ENCODE peak calls at places on chromosome 17, in six cellular contexts. W is fibroblast of the conjunctiva, Z is LoVo, P is brain pericyte, Y is NCI-H1105 treated with DMSO at 0.1 percent for 48 hours, V is SJSA1. M is an unnamed sample.

GRCh38 chr17:3551189-3551588 is 6.4 kb downstream of the TRPV3 start:
- DNase-seq in W (no peak), Z (no peak), P (no peak), Y (no peak), V (no peak), M (no peak)

GRCh38 chr17:16215965-16216316 is 607 bp upstream of the NCOR1 start:
- DNase-seq in W (peak; percentile 24), Z (no peak), P (peak; percentile 32), Y (no peak), V (no peak), M (no peak)

GRCh38 chr17:42685831-42686230 is 3.5 kb downstream of the CNTNAP1 start:
- DNase-seq in W (no peak), Z (no peak), P (no peak), Y (no peak), V (no peak), M (no peak)

GRCh38 chr17:3802461-3803307 is 1.7 kb upstream of the ITGAE start:
- DNase-seq in W (peak; percentile 36), Z (no peak), P (peak; percentile 26), Y (no peak), V (no peak), M (peak; percentile 56)

GRCh38 chr17:39928868-39929651 is 1.5 kb downstream of the LRRC3C start:
- DNase-seq in W (peak; percentile 36), Z (no peak), P (no peak), Y (no peak), V (peak; percentile 85), M (peak; percentile 66)

GRCh38 chr17:4448197-4448980 is 14.6 kb downstream of the SPNS3 start:
- DNase-seq in W (no peak), Z (no peak), P (no peak), Y (no peak), V (no peak), M (no peak)

GRCh38 chr17:4607773-4608187 is 23.5 kb downstream of the SMTNL2 start:
- DNase-seq in W (no peak), Z (no peak), P (peak; percentile 91), Y (no peak), V (no peak), M (no peak)

GRCh38 chr17:17300624-17301568 is 2.3 kb upstream of the NT5M start:
- DNase-seq in W (no peak), Z (no peak), P (no peak), Y (no peak), V (no peak), M (no peak)

GRCh38 chr17:43094129-43094834 is 30.9 kb downstream of the BRCA1 start:
- DNase-seq in W (no peak), Z (no peak), P (no peak), Y (no peak), V (no peak), M (no peak)

GRCh38 chr17:17886747-17887146 is 50.0 kb upstream of the SREBF1 start:
- DNase-seq in W (no peak), Z (no peak), P (no peak), Y (no peak), V (no peak), M (no peak)

GRCh38 chr17:4944554-4945175 is 3.7 kb downstream of the PFN1 start:
- DNase-seq in W (no peak), Z (no peak), P (no peak), Y (no peak), V (no peak), M (no peak)

GRCh38 chr17:45018514-45019176 is 32.8 kb downstream of the DCAKD start:
- DNase-seq in W (no peak), Z (no peak), P (no peak), Y (peak; percentile 38), V (peak; percentile 51), M (no peak)

GRCh38 chr17:60599220-60599619 is 773 bp upstream of the PPM1D start:
- DNase-seq in W (no peak), Z (no peak), P (no peak), Y (no peak), V (no peak), M (no peak)

GRCh38 chr17:66076546-66077190 is 115.3 kb downstream of the CEP112 start:
- DNase-seq in W (no peak), Z (no peak), P (no peak), Y (no peak), V (no peak), M (no peak)

GRCh38 chr17:45311762-45312476 is 4.9 kb downstream of the MAP3K14 start:
- DNase-seq in W (no peak), Z (peak; percentile 90), P (no peak), Y (no peak), V (no peak), M (no peak)

GRCh38 chr17:45307290-45308015 is 9.4 kb downstream of the MAP3K14 start:
- DNase-seq in W (peak; percentile 87), Z (no peak), P (peak; percentile 58), Y (no peak), V (peak; percentile 62), M (peak; percentile 66)

GRCh38 chr17:68349157-68349556 is 57.9 kb downstream of the ARSG start:
- DNase-seq in W (no peak), Z (no peak), P (no peak), Y (no peak), V (no peak), M (no peak)

GRCh38 chr17:34639706-34640425 is 60.5 kb downstream of the TMEM132E start:
- DNase-seq in W (no peak), Z (no peak), P (no peak), Y (peak; percentile 93), V (no peak), M (no peak)

GRCh38 chr17:34308376-34308775 is 10.9 kb upstream of the CCL8 start:
- DNase-seq in W (no peak), Z (no peak), P (no peak), Y (no peak), V (no peak), M (no peak)

GRCh38 chr17:48592592-48592991 is 987 bp downstream of the HOXB5 start:
- DNase-seq in W (no peak), Z (no peak), P (no peak), Y (no peak), V (no peak), M (no peak)

GRCh38 chr17:3381957-3382356 is 4.2 kb downstream of the OR3A2 start:
- DNase-seq in W (no peak), Z (no peak), P (no peak), Y (no peak), V (no peak), M (no peak)

GRCh38 chr17:75474736-75475135 is 18.3 kb downstream of the TMEM94 start:
- DNase-seq in W (no peak), Z (no peak), P (no peak), Y (no peak), V (no peak), M (no peak)

GRCh38 chr17:19538095-19539039 is 4.7 kb downstream of the SLC47A1 start:
- DNase-seq in W (no peak), Z (no peak), P (no peak), Y (no peak), V (no peak), M (no peak)

GRCh38 chr17:688100-688989 is 26.3 kb downstream of the VPS53 start:
- DNase-seq in W (no peak), Z (no peak), P (no peak), Y (no peak), V (no peak), M (no peak)

GRCh38 chr17:2435181-2435741 is 34.4 kb upstream of the MNT start:
- DNase-seq in W (peak; percentile 48), Z (no peak), P (no peak), Y (peak; percentile 87), V (no peak), M (no peak)

GRCh38 chr17:57697891-57698708 is 47.0 kb downstream of the CCDC182 start:
- DNase-seq in W (no peak), Z (no peak), P (no peak), Y (no peak), V (no peak), M (no peak)

GRCh38 chr17:13917635-13918034 is 151.7 kb upstream of the COX10 start:
- DNase-seq in W (no peak), Z (no peak), P (no peak), Y (no peak), V (no peak), M (no peak)

GRCh38 chr17:51472670-51473069 is 212.3 kb downstream of the UTP18 start:
- DNase-seq in W (no peak), Z (no peak), P (no peak), Y (no peak), V (no peak), M (no peak)

GRCh38 chr17:29590979-29591736 is 1.7 kb upstream of the GIT1 start:
- DNase-seq in W (no peak), Z (no peak), P (no peak), Y (peak; percentile 73), V (no peak), M (no peak)

GRCh38 chr17:44004761-44005526 is 522 bp downstream of the NAGS start:
- DNase-seq in W (no peak), Z (no peak), P (no peak), Y (no peak), V (no peak), M (no peak)

GRCh38 chr17:57939797-57940196 is 15.4 kb downstream of the CUEDC1 start:
- DNase-seq in W (no peak), Z (no peak), P (no peak), Y (peak; percentile 55), V (no peak), M (no peak)

GRCh38 chr17:8729860-8730259 is 14.8 kb downstream of the CCDC42 start:
- DNase-seq in W (no peak), Z (no peak), P (no peak), Y (no peak), V (no peak), M (no peak)

GRCh38 chr17:74923538-74924249 is 379 bp upstream of the OTOP2 start:
- DNase-seq in W (no peak), Z (peak; percentile 62), P (no peak), Y (peak; percentile 15), V (no peak), M (no peak)

GRCh38 chr17:1217030-1217429 is 37.2 kb upstream of the ABR start:
- DNase-seq in W (no peak), Z (no peak), P (no peak), Y (no peak), V (no peak), M (no peak)

GRCh38 chr17:17899486-17899885 is 62.7 kb upstream of the SREBF1 start:
- DNase-seq in W (no peak), Z (no peak), P (no peak), Y (no peak), V (no peak), M (no peak)

GRCh38 chr17:50462446-50462845 is 6.2 kb downstream of the CHAD start:
- DNase-seq in W (no peak), Z (no peak), P (no peak), Y (no peak), V (no peak), M (no peak)

GRCh38 chr17:6269474-6269873 is 165.4 kb downstream of the AIPL1 start:
- DNase-seq in W (no peak), Z (peak; percentile 50), P (no peak), Y (no peak), V (no peak), M (no peak)

GRCh38 chr17:41775394-41776226 is 10.9 kb downstream of the JUP start:
- DNase-seq in W (no peak), Z (peak; percentile 29), P (no peak), Y (no peak), V (peak; percentile 31), M (no peak)

GRCh38 chr17:9274119-9274445 is 252.8 kb downstream of the NTN1 start:
- DNase-seq in W (no peak), Z (no peak), P (no peak), Y (no peak), V (no peak), M (no peak)

GRCh38 chr17:50218771-50219315 is 17.4 kb upstream of the COL1A1 start:
- DNase-seq in W (peak; percentile 84), Z (no peak), P (peak; percentile 49), Y (no peak), V (peak; percentile 97), M (peak; percentile 77)

M was measured in AG09319.